ENCODE peak calls at places on chromosome 15, in ten cellular contexts. V, P, B, Y, D, F, J, Q, E and C are unnamed samples.

GRCh38 chr15:70866982-70867644 is 13.2 kb upstream of the LARP6 start:
- DNase-seq in J (no peak), Q (no peak), E (no peak), F (no peak), B (no peak), V (no peak), Y (no peak), D (peak; percentile 60), P (no peak), C (no peak)

GRCh38 chr15:79172032-79172481 is 81.5 kb upstream of the RASGRF1 start:
- DNase-seq in J (peak; percentile 51), Y (no peak), F (peak; percentile 33), P (peak; percentile 26), E (no peak), Q (peak; percentile 84), B (no peak), D (peak; percentile 13), V (peak; percentile 36), C (no peak)

GRCh38 chr15:31303434-31304073 is 23.1 kb upstream of the KLF13 start:
- DNase-seq in Y (peak; percentile 25), B (no peak), Q (peak; percentile 78), F (no peak), D (peak; percentile 33), E (no peak), V (peak; percentile 57), P (no peak), J (no peak), C (peak; percentile 16)

GRCh38 chr15:25715536-25716413 is 147.4 kb downstream of the ATP10A start:
- DNase-seq in B (no peak), Q (peak; percentile 38), V (no peak), J (no peak), Y (no peak), P (no peak), D (no peak), E (no peak), F (no peak), C (no peak)

GRCh38 chr15:71131601-71132357 is 16.5 kb downstream of the THSD4 start:
- DNase-seq in F (no peak), Q (no peak), Y (no peak), V (no peak), D (no peak), B (no peak), P (no peak), J (no peak), E (no peak), C (peak; percentile 89)

GRCh38 chr15:85750319-85750806 is 44.4 kb downstream of the KLHL25 start:
- DNase-seq in J (no peak), Q (peak; percentile 72), Y (peak; percentile 83), P (peak; percentile 81), D (peak; percentile 89), B (no peak), F (peak; percentile 38), E (peak; percentile 18), V (peak; percentile 43), C (no peak)

GRCh38 chr15:38128389-38128788 is 124.2 kb upstream of the SPRED1 start:
- DNase-seq in B (no peak), E (no peak), Q (no peak), F (no peak), J (no peak), V (no peak), Y (no peak), P (no peak), D (peak; percentile 74), C (peak; percentile 27)

GRCh38 chr15:29849218-29849617 is 26.9 kb upstream of the TJP1 start:
- DNase-seq in P (no peak), V (no peak), F (no peak), B (no peak), Q (no peak), E (no peak), D (no peak), J (no peak), Y (no peak), C (peak; percentile 52)

GRCh38 chr15:63923993-63924950 is 90.5 kb upstream of the HERC1 start:
- DNase-seq in V (no peak), Y (no peak), F (no peak), J (no peak), B (no peak), D (no peak), E (peak; percentile 20), Q (no peak), P (no peak), C (no peak)

GRCh38 chr15:73924258-73924921 is 1.9 kb upstream of the LOXL1 start:
- DNase-seq in P (no peak), Q (peak; percentile 68), D (peak; percentile 91), E (peak; percentile 62), F (no peak), Y (peak; percentile 41), B (no peak), J (no peak), V (peak; percentile 39), C (peak; percentile 75)

DNA sequence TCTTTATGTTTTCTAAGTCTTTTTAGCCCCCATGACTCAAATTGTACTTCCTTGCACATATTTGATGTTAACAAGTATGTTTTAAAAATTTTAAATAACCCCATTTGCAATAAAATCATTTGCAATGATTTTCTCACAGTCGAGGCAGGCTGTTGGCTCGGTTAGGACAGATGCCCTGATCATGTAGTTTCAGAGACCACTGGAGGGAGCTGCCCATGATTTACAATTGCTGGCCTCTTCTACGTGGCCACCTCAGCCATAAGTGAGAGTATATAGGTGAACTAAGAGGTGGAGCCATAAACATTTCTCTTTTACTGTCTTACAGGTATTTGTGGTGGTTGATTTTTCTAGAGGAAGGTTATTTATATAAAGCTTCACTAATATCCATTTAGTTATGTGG is 1.7 kb downstream of the DTWD1 start:
- DNase-seq in J (peak; percentile 10), F (no peak), E (no peak), D (peak; percentile 49), Y (no peak), V (peak; percentile 45), Q (peak; percentile 64), B (no peak), P (no peak), C (no peak)
- H3K4me3 ChIP-seq in J (no peak overlapping the region), F (no peak overlapping the region), E (no peak overlapping the region), D (no peak overlapping the region), Y (peak overlapping the region; percentile 83), V (peak overlapping the region; percentile 89), Q (peak overlapping the region; percentile 97), B (no peak overlapping the region), P (peak overlapping the region; percentile 87), C (no peak overlapping the region)

DNA sequence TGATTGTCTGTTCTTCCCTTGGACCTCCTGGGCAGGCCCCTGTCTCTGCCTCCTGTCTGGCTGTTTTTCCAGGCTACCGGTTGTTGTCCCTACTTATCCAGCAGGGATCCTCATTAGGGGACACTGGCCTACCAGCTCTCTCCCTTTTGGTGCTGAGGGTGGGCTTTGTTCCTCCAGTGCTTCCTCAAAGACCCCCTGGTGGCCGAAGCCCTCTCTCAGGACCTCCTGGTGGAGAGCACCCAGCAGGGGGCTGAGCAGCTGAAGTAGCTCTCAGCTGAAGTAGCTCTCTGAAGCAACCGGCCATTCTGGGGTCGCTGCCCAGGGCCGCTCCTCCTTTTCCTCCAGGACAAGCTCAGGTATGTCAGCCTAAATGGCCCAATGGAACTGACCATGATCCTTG is 27.5 kb downstream of the ARNT2 start:
- DNase-seq in J (no peak), Q (peak; percentile 53), B (no peak), P (no peak), E (no peak), F (no peak), V (no peak), D (no peak), Y (no peak), C (no peak)
- TF ChIP-seq CTCF in J (no peak), Q (no peak), B (no peak), P (no peak), E (peak; percentile 10), F (no peak), V (no peak), D (no peak), Y (no peak), C (no peak)

GRCh38 chr15:42011074-42011473 is 9.8 kb downstream of the PLA2G4E start:
- DNase-seq in D (no peak), F (no peak), E (no peak), Y (no peak), Q (no peak), P (no peak), V (no peak), B (no peak), J (no peak), C (peak; percentile 33)

GRCh38 chr15:42009022-42009421 is 11.8 kb downstream of the PLA2G4E start:
- DNase-seq in P (no peak), J (no peak), Y (no peak), F (no peak), Q (no peak), E (no peak), D (no peak), V (no peak), B (no peak), C (no peak)

GRCh38 chr15:42007386-42007785 is 13.5 kb downstream of the PLA2G4E start:
- DNase-seq in B (no peak), V (no peak), E (no peak), F (no peak), Q (no peak), Y (no peak), D (no peak), J (no peak), P (no peak), C (no peak)

GRCh38 chr15:42010434-42010833 is 10.4 kb downstream of the PLA2G4E start:
- DNase-seq in F (no peak), P (no peak), V (no peak), J (no peak), B (no peak), D (no peak), Q (no peak), E (no peak), Y (no peak), C (peak; percentile 76)

DNA sequence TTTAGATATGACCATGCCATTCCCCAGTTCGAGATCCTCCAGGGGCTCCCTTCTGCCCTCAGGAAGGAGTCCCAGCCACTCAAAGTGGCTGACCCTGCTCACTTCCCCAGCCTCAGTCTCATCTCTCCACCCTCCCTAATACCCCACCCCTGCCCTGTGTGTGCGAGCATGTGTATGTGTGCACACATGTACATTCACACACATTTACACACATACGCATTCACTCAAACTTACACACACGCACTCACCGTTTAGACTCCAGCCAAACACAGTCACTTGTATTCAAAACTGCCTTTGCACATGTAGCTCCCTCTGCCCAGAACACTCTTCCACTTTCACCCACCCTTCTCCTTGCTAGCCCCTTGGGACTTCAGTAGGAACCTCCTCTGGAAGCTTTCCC is 11.4 kb downstream of the PLA2G4E start:
- DNase-seq in V (no peak), P (no peak), J (no peak), F (no peak), E (no peak), Y (no peak), B (no peak), D (no peak), Q (no peak), C (no peak)
- H3K4me3 ChIP-seq in V (no peak overlapping the region), P (no peak overlapping the region), J (no peak overlapping the region), F (no peak overlapping the region), E (no peak overlapping the region), Y (no peak overlapping the region), B (no peak overlapping the region), D (no peak overlapping the region), Q (no peak overlapping the region), C (no peak overlapping the region)

DNA sequence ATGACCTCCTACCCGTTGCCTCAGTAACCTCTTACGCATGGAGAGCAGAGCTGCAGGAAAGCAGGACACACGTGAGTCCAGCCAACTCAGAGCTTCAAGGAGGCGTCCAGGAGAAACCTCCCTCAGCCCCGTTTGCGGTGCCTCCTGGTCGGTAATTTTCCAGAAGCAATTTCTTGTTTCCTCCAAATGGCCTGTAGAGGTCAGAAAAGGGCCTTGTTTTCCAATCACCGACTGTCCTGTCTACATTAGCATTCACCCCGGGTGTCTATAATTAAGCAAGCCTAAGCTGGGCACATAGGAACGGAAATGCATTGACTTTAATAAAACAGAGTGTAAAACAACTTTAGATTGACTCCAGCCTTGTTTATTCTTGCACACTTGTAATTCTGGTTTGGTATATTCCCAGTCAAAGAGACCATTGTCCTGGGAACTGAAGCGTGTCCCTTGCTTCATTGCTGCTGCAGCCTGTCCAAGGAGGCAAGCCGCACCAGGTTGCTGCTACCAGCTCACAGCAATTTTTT is 836.2 kb downstream of the AGBL1 start:
- DNase-seq in B (no peak), V (peak; percentile 72), F (no peak), J (peak; percentile 65), Y (no peak), D (peak; percentile 73), Q (peak; percentile 75), P (no peak), E (peak; percentile 37), C (peak; percentile 40)
- TF ChIP-seq CTCF in B (peak; percentile 69), V (peak; percentile 74), F (peak; percentile 42), J (peak; percentile 62), Y (peak; percentile 48), D (peak; percentile 54), Q (peak; percentile 82), P (peak; percentile 20), E (peak; percentile 64), C (peak; percentile 45)